ENCODE peak calls at places on chromosomes 4 and X, in five cellular contexts. One of them, this sample, is unnamed.
A peak's percentile ranks its signal among the peaks of the same experiment; 100 is the strongest.

GRCh38 chr4:186719925-186720694 is 3.5 kb downstream of the FAT1 start:
- DNase-seq in HT-29: peak; percentile 48
- DNase-seq in NCI-H1417: no peak
- DNase-seq in RCC 7860: no peak
- DNase-seq in stimulated activated CD8-positive, alpha-beta memory T cell treated with anti-CD3 and anti-CD28 coated beads, Interleukin-15, amount 100 ng/mL, for 4 hours: no peak
- DNase-seq in this sample: no peak

GRCh38 chrX:110394653-110395052 is 36.0 kb downstream of the RTL9 start:
- DNase-seq in HT-29: no peak
- DNase-seq in NCI-H1417: no peak
- DNase-seq in RCC 7860: peak; percentile 96
- DNase-seq in stimulated activated CD8-positive, alpha-beta memory T cell treated with anti-CD3 and anti-CD28 coated beads, Interleukin-15, amount 100 ng/mL, for 4 hours: no peak
- DNase-seq in this sample: no peak

GRCh38 chr4:22670953-22671352 is 21.8 kb upstream of the GBA3 start:
- DNase-seq in HT-29: no peak
- DNase-seq in NCI-H1417: no peak
- DNase-seq in RCC 7860: no peak
- DNase-seq in stimulated activated CD8-positive, alpha-beta memory T cell treated with anti-CD3 and anti-CD28 coated beads, Interleukin-15, amount 100 ng/mL, for 4 hours: no peak
- DNase-seq in this sample: no peak

GRCh38 chr4:57078685-57079521 is 31.3 kb downstream of the IGFBP7 start:
- DNase-seq in HT-29: no peak
- DNase-seq in NCI-H1417: no peak
- DNase-seq in RCC 7860: peak; percentile 82
- DNase-seq in stimulated activated CD8-positive, alpha-beta memory T cell treated with anti-CD3 and anti-CD28 coated beads, Interleukin-15, amount 100 ng/mL, for 4 hours: no peak
- DNase-seq in this sample: peak; percentile 66

GRCh38 chrX:3638280-3638873 is 75.1 kb downstream of the PRKX start:
- DNase-seq in HT-29: peak; percentile 59
- DNase-seq in NCI-H1417: peak; percentile 44
- DNase-seq in RCC 7860: peak; percentile 3
- DNase-seq in stimulated activated CD8-positive, alpha-beta memory T cell treated with anti-CD3 and anti-CD28 coated beads, Interleukin-15, amount 100 ng/mL, for 4 hours: no peak
- DNase-seq in this sample: no peak

GRCh38 chr4:57023104-57023503 is 44.4 kb downstream of the POLR2B start:
- DNase-seq in HT-29: no peak
- DNase-seq in NCI-H1417: no peak
- DNase-seq in RCC 7860: peak; percentile 91
- DNase-seq in stimulated activated CD8-positive, alpha-beta memory T cell treated with anti-CD3 and anti-CD28 coated beads, Interleukin-15, amount 100 ng/mL, for 4 hours: no peak
- DNase-seq in this sample: no peak

GRCh38 chrX:87744391-87744790 is 226.8 kb downstream of the KLHL4 start:
- DNase-seq in HT-29: no peak
- DNase-seq in NCI-H1417: no peak
- DNase-seq in RCC 7860: no peak
- DNase-seq in stimulated activated CD8-positive, alpha-beta memory T cell treated with anti-CD3 and anti-CD28 coated beads, Interleukin-15, amount 100 ng/mL, for 4 hours: no peak
- DNase-seq in this sample: no peak

GRCh38 chrX:137227164-137227563 is 193.4 kb upstream of the GPR101 start:
- DNase-seq in HT-29: no peak
- DNase-seq in NCI-H1417: no peak
- DNase-seq in RCC 7860: no peak
- DNase-seq in stimulated activated CD8-positive, alpha-beta memory T cell treated with anti-CD3 and anti-CD28 coated beads, Interleukin-15, amount 100 ng/mL, for 4 hours: no peak
- DNase-seq in this sample: no peak

GRCh38 chr4:41957634-41958033 is 22.4 kb downstream of the TMEM33 start:
- DNase-seq in HT-29: peak; percentile 38
- DNase-seq in NCI-H1417: peak; percentile 30
- DNase-seq in RCC 7860: no peak
- DNase-seq in stimulated activated CD8-positive, alpha-beta memory T cell treated with anti-CD3 and anti-CD28 coated beads, Interleukin-15, amount 100 ng/mL, for 4 hours: no peak
- DNase-seq in this sample: peak; percentile 0

GRCh38 chr4:102500371-102501175 is 586 bp upstream of the NFKB1 start:
- DNase-seq in HT-29: peak; percentile 66
- DNase-seq in NCI-H1417: no peak
- DNase-seq in RCC 7860: peak; percentile 23
- DNase-seq in stimulated activated CD8-positive, alpha-beta memory T cell treated with anti-CD3 and anti-CD28 coated beads, Interleukin-15, amount 100 ng/mL, for 4 hours: no peak
- DNase-seq in this sample: peak; percentile 19

GRCh38 chr4:174037631-174038030 is 245.8 kb downstream of the FBXO8 start:
- DNase-seq in HT-29: no peak
- DNase-seq in NCI-H1417: no peak
- DNase-seq in RCC 7860: no peak
- DNase-seq in stimulated activated CD8-positive, alpha-beta memory T cell treated with anti-CD3 and anti-CD28 coated beads, Interleukin-15, amount 100 ng/mL, for 4 hours: no peak
- DNase-seq in this sample: no peak

GRCh38 chr4:168551945-168552695 is 55.3 kb downstream of the PALLD start:
- DNase-seq in HT-29: no peak
- DNase-seq in NCI-H1417: no peak
- DNase-seq in RCC 7860: peak; percentile 41
- DNase-seq in stimulated activated CD8-positive, alpha-beta memory T cell treated with anti-CD3 and anti-CD28 coated beads, Interleukin-15, amount 100 ng/mL, for 4 hours: no peak
- DNase-seq in this sample: no peak